ENCODE peak calls at places on chromosome 4, in four cellular contexts. One of them, this sample, is unnamed.

GRCh38 chr4:67035986-67036385 is 509.3 kb downstream of the CENPC start:
- DNase-seq in neuronal stem cell: no peak
- DNase-seq in IMR-90: no peak
- DNase-seq in trophoblast cell: no peak
- DNase-seq in this sample: no peak

GRCh38 chr4:177051473-177052060 is 258.1 kb upstream of the NEIL3 start:
- DNase-seq in neuronal stem cell: peak
- DNase-seq in IMR-90: peak
- DNase-seq in trophoblast cell: peak
- DNase-seq in this sample: peak

GRCh38 chr4:148447672-148448071 is 5.5 kb upstream of the NR3C2 start:
- DNase-seq in neuronal stem cell: no peak
- DNase-seq in IMR-90: no peak
- DNase-seq in trophoblast cell: peak
- DNase-seq in this sample: no peak

GRCh38 chr4:122086338-122086737 is 65.8 kb upstream of the BLTP1 start:
- DNase-seq in neuronal stem cell: no peak
- DNase-seq in IMR-90: peak
- DNase-seq in trophoblast cell: no peak
- DNase-seq in this sample: no peak

GRCh38 chr4:3484057-3484973 is 21.2 kb downstream of the DOK7 start:
- DNase-seq in neuronal stem cell: no peak
- DNase-seq in IMR-90: no peak
- DNase-seq in trophoblast cell: peak
- DNase-seq in this sample: no peak

GRCh38 chr4:22514001-22514400 is 1.9 kb downstream of the ADGRA3 start:
- DNase-seq in neuronal stem cell: no peak
- DNase-seq in IMR-90: peak
- DNase-seq in trophoblast cell: peak
- DNase-seq in this sample: no peak

GRCh38 chr4:20760053-20760452 is 59.8 kb downstream of the PACRGL start:
- DNase-seq in neuronal stem cell: no peak
- DNase-seq in IMR-90: no peak
- DNase-seq in trophoblast cell: no peak
- DNase-seq in this sample: peak

GRCh38 chr4:99946346-99947189 is at the start of gene DNAJB14:
- DNase-seq in neuronal stem cell: peak
- DNase-seq in IMR-90: peak
- DNase-seq in trophoblast cell: peak
- DNase-seq in this sample: peak

GRCh38 chr4:38223801-38224236 is 263.6 kb downstream of the PTTG2 start:
- DNase-seq in neuronal stem cell: no peak
- DNase-seq in IMR-90: no peak
- DNase-seq in trophoblast cell: no peak
- DNase-seq in this sample: no peak

GRCh38 chr4:165301833-165302232 is 25.6 kb upstream of the MSMO1 start:
- DNase-seq in neuronal stem cell: no peak
- DNase-seq in IMR-90: peak
- DNase-seq in trophoblast cell: no peak
- DNase-seq in this sample: no peak

GRCh38 chr4:116480486-116480990 is 604.8 kb downstream of the TRAM1L1 start:
- DNase-seq in neuronal stem cell: no peak
- DNase-seq in IMR-90: no peak
- DNase-seq in trophoblast cell: no peak
- DNase-seq in this sample: no peak

GRCh38 chr4:95838192-95838591 is 1.7 kb upstream of the PDHA2 start:
- DNase-seq in neuronal stem cell: no peak
- DNase-seq in IMR-90: no peak
- DNase-seq in trophoblast cell: no peak
- DNase-seq in this sample: no peak

GRCh38 chr4:36786519-36786918 is 458.0 kb upstream of the NWD2 start:
- DNase-seq in neuronal stem cell: no peak
- DNase-seq in IMR-90: no peak
- DNase-seq in trophoblast cell: no peak
- DNase-seq in this sample: no peak

DNA sequence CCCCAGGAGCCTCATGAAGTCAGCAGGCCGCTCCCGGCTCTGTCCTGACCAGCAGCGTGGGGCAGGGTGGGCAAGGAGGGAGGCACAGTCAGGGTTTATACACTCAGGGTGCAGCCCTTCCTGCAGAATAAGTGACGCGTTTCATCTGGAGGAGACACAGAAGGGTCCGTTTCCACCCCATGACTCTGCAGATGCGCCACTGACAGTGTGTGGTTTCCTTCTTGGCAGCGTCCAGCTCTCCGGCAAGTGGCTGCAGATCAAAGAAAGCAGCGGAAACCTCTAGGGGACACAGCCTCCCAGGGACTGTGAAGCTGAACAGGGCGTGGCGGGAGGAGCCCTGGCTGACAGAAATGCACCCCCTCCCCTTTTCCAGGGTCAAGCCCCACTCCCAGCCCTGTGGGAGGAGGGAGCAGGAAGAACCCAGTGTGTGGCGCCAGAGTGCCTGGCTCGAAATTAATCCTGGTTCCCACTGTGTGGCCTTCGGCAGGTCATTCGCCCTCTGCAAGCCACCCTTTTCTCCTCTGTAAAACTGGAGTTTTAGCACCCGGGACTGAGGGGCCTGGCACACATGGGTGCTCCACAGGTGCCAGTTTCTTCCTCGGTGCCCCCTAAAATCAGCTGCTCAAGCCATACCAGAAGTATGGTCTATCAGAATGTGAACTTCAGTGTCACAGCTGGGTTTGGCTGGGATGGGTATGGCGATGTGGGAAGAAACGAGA is 17.3 kb upstream of the TBC1D14 start:
- DNase-seq in neuronal stem cell: no peak
- DNase-seq in IMR-90: peak
- DNase-seq in trophoblast cell: no peak
- DNase-seq in this sample: peak
- H2BK120ac ChIP-seq in neuronal stem cell: peak
- H2BK120ac ChIP-seq in IMR-90: peak
- H2BK120ac ChIP-seq in trophoblast cell: no peak
- H2BK120ac ChIP-seq in this sample: no peak

GRCh38 chr4:56731857-56732256 is 50.8 kb upstream of the HOPX start:
- DNase-seq in neuronal stem cell: no peak
- DNase-seq in IMR-90: no peak
- DNase-seq in trophoblast cell: no peak
- DNase-seq in this sample: no peak

GRCh38 chr4:56730097-56730496 is 49.0 kb upstream of the HOPX start:
- DNase-seq in neuronal stem cell: no peak
- DNase-seq in IMR-90: no peak
- DNase-seq in trophoblast cell: no peak
- DNase-seq in this sample: no peak

GRCh38 chr4:56732301-56732700 is 51.2 kb upstream of the HOPX start:
- DNase-seq in neuronal stem cell: no peak
- DNase-seq in IMR-90: no peak
- DNase-seq in trophoblast cell: no peak
- DNase-seq in this sample: no peak

GRCh38 chr4:56737666-56738065 is 56.6 kb upstream of the HOPX start:
- DNase-seq in neuronal stem cell: no peak
- DNase-seq in IMR-90: no peak
- DNase-seq in trophoblast cell: no peak
- DNase-seq in this sample: no peak

DNA sequence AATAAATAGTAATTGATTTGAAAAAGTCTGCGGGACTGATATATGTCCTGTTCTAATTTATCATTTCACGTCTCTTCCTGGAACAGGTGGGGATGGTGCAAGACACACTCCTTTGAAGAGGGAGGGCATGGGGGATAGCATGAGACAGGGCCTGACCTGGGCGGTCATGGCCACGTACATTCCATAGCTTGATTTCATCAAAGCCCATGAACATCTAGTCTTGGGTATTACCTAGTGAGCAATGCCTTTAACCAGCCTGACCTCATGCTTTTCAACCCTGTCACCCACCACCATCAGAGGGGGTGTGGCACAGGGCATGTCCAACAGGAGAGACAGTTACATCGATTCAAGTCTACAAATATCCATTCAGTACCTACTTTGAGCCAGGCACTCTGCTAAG is 52.3 kb upstream of the HOPX start:
- DNase-seq in neuronal stem cell: no peak
- DNase-seq in IMR-90: no peak
- DNase-seq in trophoblast cell: peak
- DNase-seq in this sample: no peak
- H4K91ac ChIP-seq in neuronal stem cell: no peak
- H4K91ac ChIP-seq in IMR-90: no peak
- H4K91ac ChIP-seq in trophoblast cell: no peak
- H4K91ac ChIP-seq in this sample: no peak

GRCh38 chr4:172515266-172515879 is 653.2 kb upstream of the GALNT7 start:
- DNase-seq in neuronal stem cell: no peak
- DNase-seq in IMR-90: peak
- DNase-seq in trophoblast cell: no peak
- DNase-seq in this sample: peak

GRCh38 chr4:172514801-172515200 is 653.8 kb upstream of the GALNT7 start:
- DNase-seq in neuronal stem cell: no peak
- DNase-seq in IMR-90: no peak
- DNase-seq in trophoblast cell: no peak
- DNase-seq in this sample: no peak

DNA sequence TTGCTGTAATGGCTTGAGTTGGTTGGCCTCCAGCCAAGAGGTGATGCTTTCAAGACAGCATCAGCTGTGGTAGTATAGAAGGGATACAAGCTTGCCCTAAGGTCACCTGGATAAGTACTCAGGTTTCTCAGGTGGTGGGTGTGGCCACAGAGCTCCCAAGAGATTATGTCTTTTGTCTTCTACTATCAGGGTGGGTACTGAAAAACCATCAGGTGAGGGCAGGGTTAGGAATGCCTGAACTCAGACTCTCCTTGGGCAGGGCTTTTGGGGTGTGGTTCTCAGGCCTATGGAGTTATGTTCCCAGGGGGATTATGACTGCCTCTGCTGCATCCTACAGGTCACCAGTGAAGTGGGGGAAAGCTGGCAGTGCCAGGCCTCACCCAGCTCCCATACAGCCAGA is 654.6 kb upstream of the GALNT7 start:
- DNase-seq in neuronal stem cell: no peak
- DNase-seq in IMR-90: no peak
- DNase-seq in trophoblast cell: no peak
- DNase-seq in this sample: no peak
- H3K4me2 ChIP-seq in neuronal stem cell: no peak
- H3K4me2 ChIP-seq in IMR-90: no peak
- H3K4me2 ChIP-seq in trophoblast cell: no peak
- H3K4me2 ChIP-seq in this sample: no peak

GRCh38 chr4:7541414-7541810 is 106.7 kb upstream of the PSAPL1 start:
- DNase-seq in neuronal stem cell: no peak
- DNase-seq in IMR-90: no peak
- DNase-seq in trophoblast cell: no peak
- DNase-seq in this sample: no peak
- H2BK120ac ChIP-seq in neuronal stem cell: no peak
- H2BK120ac ChIP-seq in IMR-90: no peak
- H2BK120ac ChIP-seq in trophoblast cell: no peak
- H2BK120ac ChIP-seq in this sample: no peak

GRCh38 chr4:105967058-105967658 is 71.9 kb downstream of the NPNT start:
- DNase-seq in neuronal stem cell: no peak
- DNase-seq in IMR-90: no peak
- DNase-seq in trophoblast cell: peak
- DNase-seq in this sample: no peak
- H4K91ac ChIP-seq in neuronal stem cell: no peak
- H4K91ac ChIP-seq in IMR-90: no peak
- H4K91ac ChIP-seq in trophoblast cell: no peak
- H4K91ac ChIP-seq in this sample: no peak

GRCh38 chr4:56850910-56851309 is 29.4 kb upstream of the SPINK2 start:
- DNase-seq in neuronal stem cell: no peak
- DNase-seq in IMR-90: no peak
- DNase-seq in trophoblast cell: no peak
- DNase-seq in this sample: no peak
- H3K4me2 ChIP-seq in neuronal stem cell: no peak
- H3K4me2 ChIP-seq in IMR-90: no peak
- H3K4me2 ChIP-seq in trophoblast cell: no peak
- H3K4me2 ChIP-seq in this sample: no peak